ENCODE peak calls at places on chromosomes 13 and 19, in six cellular contexts. D is ACHN, J is NCI-H1092 treated with DMSO at 0.1 percent for 48 hours, T is HTR-8/SVneo, X is astrocyte of the hippocampus, F is heart right ventricle. B is an unnamed sample.

GRCh38 chr19:11405846-11406643 is 13.1 kb downstream of the RGL3 start:
- DNase-seq in D (no peak), J (no peak), T (no peak), X (no peak), F (no peak), B (peak)

GRCh38 chr13:69828527-69828926 is 279.1 kb upstream of the ATXN8OS start:
- DNase-seq in D (no peak), J (no peak), T (no peak), X (no peak), F (no peak), B (no peak)

GRCh38 chr13:33676045-33676699 is 141.8 kb upstream of the RFC3 start:
- DNase-seq in D (no peak), J (peak), T (no peak), X (no peak), F (peak), B (no peak)

GRCh38 chr13:33351324-33351723 is 65.8 kb upstream of the STARD13 start:
- DNase-seq in D (peak), J (no peak), T (peak), X (peak), F (peak), B (no peak)

GRCh38 chr19:18364826-18365528 is 21.0 kb upstream of the GDF15 start:
- DNase-seq in D (peak), J (no peak), T (peak), X (peak), F (peak), B (peak)

GRCh38 chr13:97235549-97236206 is 13.5 kb downstream of the MBNL2 start:
- DNase-seq in D (no peak), J (peak), T (no peak), X (no peak), F (peak), B (no peak)

GRCh38 chr13:114032121-114032799 is 58.4 kb upstream of the C13orf46 start:
- DNase-seq in D (peak), J (no peak), T (peak), X (peak), F (no peak), B (no peak)

GRCh38 chr19:57103573-57104277 is 16.1 kb upstream of the USP29 start:
- DNase-seq in D (peak), J (peak), T (peak), X (peak), F (peak), B (peak)

GRCh38 chr19:56014765-56015164 is 28.2 kb downstream of the NLRP5 start:
- DNase-seq in D (no peak), J (no peak), T (no peak), X (no peak), F (no peak), B (no peak)

GRCh38 chr19:5102520-5102919 is 133.6 kb downstream of the KDM4B start:
- DNase-seq in D (no peak), J (no peak), T (no peak), X (no peak), F (no peak), B (no peak)

GRCh38 chr19:342801-343421 is 1.7 kb downstream of the MIER2 start:
- DNase-seq in D (no peak), J (no peak), T (no peak), X (peak), F (peak), B (peak)

GRCh38 chr19:34288381-34288780 is 34.0 kb downstream of the GARRE1 start:
- DNase-seq in D (no peak), J (no peak), T (no peak), X (no peak), F (no peak), B (no peak)

GRCh38 chr13:99150575-99151370 is 49.9 kb upstream of the UBAC2 start:
- DNase-seq in D (no peak), J (no peak), T (peak), X (peak), F (no peak), B (no peak)

GRCh38 chr13:111177803-111178389 is 62.8 kb downstream of the ARHGEF7 start:
- DNase-seq in D (no peak), J (no peak), T (no peak), X (peak), F (no peak), B (no peak)

GRCh38 chr19:38252935-38253691 is 3.1 kb downstream of the PPP1R14A start:
- DNase-seq in D (no peak), J (no peak), T (no peak), X (no peak), F (peak), B (no peak)

GRCh38 chr13:45436332-45436731 is 18.2 kb upstream of the SLC25A30 start:
- DNase-seq in D (no peak), J (no peak), T (no peak), X (no peak), F (no peak), B (no peak)

GRCh38 chr13:65959305-65959704 is 1270.8 kb downstream of the PCDH9 start:
- DNase-seq in D (no peak), J (no peak), T (no peak), X (no peak), F (no peak), B (no peak)

GRCh38 chr19:49142866-49143335 is 12.3 kb downstream of the HRC start:
- DNase-seq in D (peak), J (peak), T (peak), X (peak), F (peak), B (peak)

GRCh38 chr13:41916173-41916954 is 44.5 kb downstream of the VWA8 start:
- DNase-seq in D (peak), J (no peak), T (peak), X (peak), F (no peak), B (no peak)

GRCh38 chr19:55242517-55242916 is 14.0 kb upstream of the TMEM86B start:
- DNase-seq in D (no peak), J (no peak), T (no peak), X (no peak), F (no peak), B (no peak)

GRCh38 chr13:28865312-28865711 is 45.2 kb downstream of the MTUS2 start:
- DNase-seq in D (no peak), J (no peak), T (no peak), X (no peak), F (no peak), B (no peak)

GRCh38 chr19:39731685-39732084 is 6.1 kb downstream of the CLC start:
- DNase-seq in D (no peak), J (no peak), T (no peak), X (no peak), F (no peak), B (no peak)

B was measured in left lung.